ENCODE peak calls at places on chromosomes 6 and 20, in seven cellular contexts. One of them, this sample, is unnamed. For H3K4me1, the result is how much of the 10 kb centered on the place peaks cover.

GRCh38 chr20:32368930-32369329 is 10.8 kb downstream of the ASXL1 start:
- DNase-seq in hepatocyte: no peak
- DNase-seq in lung: no peak
- DNase-seq in fibroblast of lung: peak
- DNase-seq in neural progenitor cell: peak
- DNase-seq in ovary: no peak
- DNase-seq in heart right ventricle: no peak
- DNase-seq in this sample: no peak

GRCh38 chr20:45886590-45887345 is 654 bp downstream of the SPATA25 start:
- DNase-seq in hepatocyte: no peak
- DNase-seq in lung: no peak
- DNase-seq in fibroblast of lung: no peak
- DNase-seq in neural progenitor cell: no peak
- DNase-seq in ovary: no peak
- DNase-seq in heart right ventricle: no peak
- DNase-seq in this sample: no peak

GRCh38 chr6:152509916-152510315 is 127.2 kb downstream of the SYNE1 start:
- DNase-seq in hepatocyte: no peak
- DNase-seq in lung: no peak
- DNase-seq in fibroblast of lung: no peak
- DNase-seq in neural progenitor cell: no peak
- DNase-seq in ovary: no peak
- DNase-seq in heart right ventricle: no peak
- DNase-seq in this sample: no peak

GRCh38 chr20:63448050-63448449 is 24.4 kb downstream of the KCNQ2 start:
- DNase-seq in hepatocyte: peak
- DNase-seq in lung: no peak
- DNase-seq in fibroblast of lung: no peak
- DNase-seq in neural progenitor cell: no peak
- DNase-seq in ovary: no peak
- DNase-seq in heart right ventricle: no peak
- DNase-seq in this sample: no peak

GRCh38 chr6:129903082-129903481 is 42.0 kb upstream of the TMEM244 start:
- DNase-seq in hepatocyte: no peak
- DNase-seq in lung: no peak
- DNase-seq in fibroblast of lung: peak
- DNase-seq in neural progenitor cell: no peak
- DNase-seq in ovary: no peak
- DNase-seq in heart right ventricle: no peak
- DNase-seq in this sample: no peak

GRCh38 chr6:163725008-163725941 is 310.8 kb downstream of the QKI start:
- DNase-seq in hepatocyte: no peak
- DNase-seq in lung: no peak
- DNase-seq in fibroblast of lung: no peak
- DNase-seq in neural progenitor cell: no peak
- DNase-seq in ovary: no peak
- DNase-seq in heart right ventricle: no peak
- DNase-seq in this sample: no peak

GRCh38 chr6:141326426-141326825 is 806.3 kb upstream of the GJE1 start:
- DNase-seq in hepatocyte: peak
- DNase-seq in lung: no peak
- DNase-seq in fibroblast of lung: peak
- DNase-seq in neural progenitor cell: no peak
- DNase-seq in ovary: peak
- DNase-seq in heart right ventricle: no peak
- DNase-seq in this sample: no peak

GRCh38 chr6:132797975-132798819 is at the start of gene SLC18B1:
- DNase-seq in hepatocyte: peak
- DNase-seq in lung: peak
- DNase-seq in fibroblast of lung: peak
- DNase-seq in neural progenitor cell: peak
- DNase-seq in ovary: peak
- DNase-seq in heart right ventricle: peak
- DNase-seq in this sample: no peak

GRCh38 chr20:59939052-59939878 is 840 bp downstream of the PPP1R3D start:
- DNase-seq in hepatocyte: peak
- DNase-seq in lung: no peak
- DNase-seq in fibroblast of lung: peak
- DNase-seq in neural progenitor cell: peak
- DNase-seq in ovary: no peak
- DNase-seq in heart right ventricle: peak
- DNase-seq in this sample: no peak

GRCh38 chr20:2606507-2607006 is 45.9 kb upstream of the NOP56 start:
- DNase-seq in hepatocyte: no peak
- DNase-seq in lung: no peak
- DNase-seq in fibroblast of lung: no peak
- DNase-seq in neural progenitor cell: no peak
- DNase-seq in ovary: no peak
- DNase-seq in heart right ventricle: no peak
- DNase-seq in this sample: no peak

GRCh38 chr20:58546312-58546711 is 31.1 kb upstream of the APCDD1L start:
- DNase-seq in hepatocyte: no peak
- DNase-seq in lung: no peak
- DNase-seq in fibroblast of lung: peak
- DNase-seq in neural progenitor cell: no peak
- DNase-seq in ovary: no peak
- DNase-seq in heart right ventricle: no peak
- DNase-seq in this sample: peak

GRCh38 chr20:13202553-13202952 is 18.5 kb upstream of the ISM1 start:
- DNase-seq in hepatocyte: no peak
- DNase-seq in lung: no peak
- DNase-seq in fibroblast of lung: no peak
- DNase-seq in neural progenitor cell: no peak
- DNase-seq in ovary: no peak
- DNase-seq in heart right ventricle: no peak
- DNase-seq in this sample: no peak

GRCh38 chr20:34708621-34709043 is 4.5 kb downstream of the TP53INP2 start:
- DNase-seq in hepatocyte: peak
- DNase-seq in lung: peak
- DNase-seq in fibroblast of lung: peak
- DNase-seq in neural progenitor cell: peak
- DNase-seq in ovary: peak
- DNase-seq in heart right ventricle: peak
- DNase-seq in this sample: no peak

GRCh38 chr6:137259349-137259748 is 40.2 kb upstream of the IFNGR1 start:
- DNase-seq in hepatocyte: no peak
- DNase-seq in lung: no peak
- DNase-seq in fibroblast of lung: peak
- DNase-seq in neural progenitor cell: no peak
- DNase-seq in ovary: no peak
- DNase-seq in heart right ventricle: no peak
- DNase-seq in this sample: no peak

GRCh38 chr20:15763344-15763743 is 809.9 kb downstream of the KIF16B start:
- DNase-seq in hepatocyte: no peak
- DNase-seq in lung: no peak
- DNase-seq in fibroblast of lung: peak
- DNase-seq in neural progenitor cell: no peak
- DNase-seq in ovary: no peak
- DNase-seq in heart right ventricle: no peak
- DNase-seq in this sample: no peak

GRCh38 chr6:11212625-11213024 is 19.8 kb downstream of the NEDD9 start:
- DNase-seq in hepatocyte: no peak
- DNase-seq in lung: peak
- DNase-seq in fibroblast of lung: peak
- DNase-seq in neural progenitor cell: no peak
- DNase-seq in ovary: peak
- DNase-seq in heart right ventricle: no peak
- DNase-seq in this sample: no peak

GRCh38 chr20:4919047-4919704 is 82.1 kb downstream of the SLC23A2 start:
- DNase-seq in hepatocyte: no peak
- DNase-seq in lung: no peak
- DNase-seq in fibroblast of lung: no peak
- DNase-seq in neural progenitor cell: no peak
- DNase-seq in ovary: no peak
- DNase-seq in heart right ventricle: no peak
- DNase-seq in this sample: no peak

GRCh38 chr20:32564921-32565734 is 20.0 kb downstream of the NOL4L start:
- DNase-seq in hepatocyte: no peak
- DNase-seq in lung: peak
- DNase-seq in fibroblast of lung: no peak
- DNase-seq in neural progenitor cell: no peak
- DNase-seq in ovary: no peak
- DNase-seq in heart right ventricle: peak
- DNase-seq in this sample: no peak

GRCh38 chr6:35419431-35419830 is 32.7 kb upstream of the FANCE start:
- DNase-seq in hepatocyte: peak
- DNase-seq in lung: no peak
- DNase-seq in fibroblast of lung: peak
- DNase-seq in neural progenitor cell: peak
- DNase-seq in ovary: no peak
- DNase-seq in heart right ventricle: no peak
- DNase-seq in this sample: no peak

GRCh38 chr6:79544939-79545450 is 7.8 kb upstream of the LCA5 start:
- DNase-seq in hepatocyte: peak
- DNase-seq in lung: peak
- DNase-seq in fibroblast of lung: peak
- DNase-seq in neural progenitor cell: peak
- DNase-seq in ovary: peak
- DNase-seq in heart right ventricle: peak
- DNase-seq in this sample: peak

DNA sequence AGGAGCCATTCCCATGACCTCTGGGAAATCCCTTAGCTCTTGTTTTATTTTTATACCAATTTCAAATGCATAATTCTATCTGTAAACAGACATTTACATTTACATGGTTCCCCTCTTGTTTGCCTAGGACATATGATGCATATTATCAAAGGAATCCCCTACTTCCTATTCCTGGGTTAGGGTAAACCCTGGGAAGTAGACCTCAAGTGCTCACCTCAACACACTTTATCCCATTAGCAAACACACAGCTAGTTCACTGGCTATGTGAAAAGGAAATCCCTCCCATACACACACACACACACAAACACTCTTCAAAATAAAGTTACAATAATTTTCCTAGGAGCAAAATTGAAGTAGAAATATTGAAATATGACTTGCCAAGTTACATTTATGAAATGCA is 27.0 kb downstream of the PDE10A start:
- DNase-seq in hepatocyte: no peak
- DNase-seq in lung: no peak
- DNase-seq in fibroblast of lung: no peak
- DNase-seq in neural progenitor cell: no peak
- DNase-seq in ovary: no peak
- DNase-seq in heart right ventricle: no peak
- DNase-seq in this sample: no peak
- H3K4me1 ChIP-seq in hepatocyte: under half
- H3K4me1 ChIP-seq in lung: under half
- H3K4me1 ChIP-seq in fibroblast of lung: under half
- H3K4me1 ChIP-seq in neural progenitor cell: under half
- H3K4me1 ChIP-seq in ovary: under half
- H3K4me1 ChIP-seq in heart right ventricle: under half
- H3K4me1 ChIP-seq in this sample: under half

GRCh38 chr20:17895641-17896246 is 72.8 kb downstream of the SNX5 start:
- DNase-seq in hepatocyte: no peak
- DNase-seq in lung: peak
- DNase-seq in fibroblast of lung: peak
- DNase-seq in neural progenitor cell: no peak
- DNase-seq in ovary: peak
- DNase-seq in heart right ventricle: peak
- DNase-seq in this sample: no peak

GRCh38 chr20:17896771-17897369 is 71.7 kb downstream of the SNX5 start:
- DNase-seq in hepatocyte: no peak
- DNase-seq in lung: no peak
- DNase-seq in fibroblast of lung: no peak
- DNase-seq in neural progenitor cell: no peak
- DNase-seq in ovary: no peak
- DNase-seq in heart right ventricle: no peak
- DNase-seq in this sample: no peak

GRCh38 chr20:17897566-17898307 is 70.9 kb downstream of the SNX5 start:
- DNase-seq in hepatocyte: no peak
- DNase-seq in lung: no peak
- DNase-seq in fibroblast of lung: no peak
- DNase-seq in neural progenitor cell: no peak
- DNase-seq in ovary: no peak
- DNase-seq in heart right ventricle: no peak
- DNase-seq in this sample: no peak

GRCh38 chr20:17896247-17896723 is 72.3 kb downstream of the SNX5 start:
- DNase-seq in hepatocyte: no peak
- DNase-seq in lung: no peak
- DNase-seq in fibroblast of lung: no peak
- DNase-seq in neural progenitor cell: no peak
- DNase-seq in ovary: no peak
- DNase-seq in heart right ventricle: no peak
- DNase-seq in this sample: no peak

GRCh38 chr20:17898548-17898994 is 70.0 kb downstream of the SNX5 start:
- DNase-seq in hepatocyte: peak
- DNase-seq in lung: peak
- DNase-seq in fibroblast of lung: peak
- DNase-seq in neural progenitor cell: peak
- DNase-seq in ovary: peak
- DNase-seq in heart right ventricle: peak
- DNase-seq in this sample: no peak
- TF ChIP-seq CTCF in hepatocyte: peak
- TF ChIP-seq CTCF in lung: peak
- TF ChIP-seq CTCF in fibroblast of lung: peak
- TF ChIP-seq CTCF in neural progenitor cell: peak
- TF ChIP-seq CTCF in ovary: peak
- TF ChIP-seq CTCF in heart right ventricle: peak
- TF ChIP-seq CTCF in this sample: peak

DNA sequence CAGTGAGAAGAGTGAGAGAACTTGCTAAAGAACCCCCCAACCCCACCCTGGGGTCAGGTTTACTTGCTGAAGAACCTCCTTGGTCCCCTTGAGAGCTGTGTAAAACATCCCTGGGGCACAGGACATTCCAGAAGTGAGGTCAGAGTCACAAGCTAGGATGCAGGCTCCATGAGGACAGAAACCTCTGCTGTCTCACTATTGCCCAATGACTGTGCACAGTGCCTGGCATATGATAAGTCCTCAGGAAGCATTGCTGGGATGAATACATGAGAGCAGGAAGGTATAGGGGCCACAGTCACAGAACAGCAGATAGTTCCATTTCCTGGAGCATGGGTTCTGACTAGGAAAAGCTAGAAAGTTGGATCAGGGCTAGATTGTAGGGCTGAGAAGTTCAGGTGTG is 18.4 kb downstream of the NT5E start:
- DNase-seq in hepatocyte: no peak
- DNase-seq in lung: no peak
- DNase-seq in fibroblast of lung: no peak
- DNase-seq in neural progenitor cell: no peak
- DNase-seq in ovary: no peak
- DNase-seq in heart right ventricle: no peak
- DNase-seq in this sample: no peak
- H3K4me3 ChIP-seq in hepatocyte: no peak
- H3K4me3 ChIP-seq in lung: no peak
- H3K4me3 ChIP-seq in fibroblast of lung: no peak
- H3K4me3 ChIP-seq in neural progenitor cell: no peak
- H3K4me3 ChIP-seq in ovary: no peak
- H3K4me3 ChIP-seq in heart right ventricle: no peak
- H3K4me3 ChIP-seq in this sample: no peak

DNA sequence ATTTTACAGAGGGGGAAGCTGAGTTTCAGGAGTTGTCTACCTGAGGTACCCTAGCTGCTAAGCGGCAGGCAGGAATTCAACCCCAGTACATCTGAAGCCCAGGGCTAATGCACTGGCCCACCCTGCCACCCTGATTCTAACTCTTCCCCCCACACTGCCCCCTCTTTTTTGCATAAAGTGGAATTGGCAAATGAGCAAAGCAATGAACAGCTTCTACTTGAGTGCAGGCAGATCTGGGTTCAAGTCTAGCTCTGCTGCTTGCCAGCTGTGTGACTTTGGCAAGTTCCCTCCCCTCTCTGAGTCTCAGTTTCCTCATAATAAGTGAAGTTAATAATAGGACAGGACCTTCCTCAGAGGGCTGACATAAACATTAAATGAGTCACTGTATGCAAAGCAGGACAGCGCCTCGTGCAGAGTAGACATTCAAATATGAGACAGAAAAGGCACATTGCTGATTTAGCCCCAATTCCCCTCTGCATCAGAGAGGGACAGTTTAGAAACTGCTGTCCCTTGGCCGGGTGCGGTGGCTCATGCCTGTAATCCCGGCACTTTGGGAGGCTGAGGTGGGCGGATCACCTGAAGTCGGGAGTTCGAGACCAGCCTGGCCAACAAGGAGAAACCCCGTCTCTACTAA is 4.7 kb downstream of the ADA start:
- DNase-seq in hepatocyte: no peak
- DNase-seq in lung: no peak
- DNase-seq in fibroblast of lung: peak
- DNase-seq in neural progenitor cell: no peak
- DNase-seq in ovary: no peak
- DNase-seq in heart right ventricle: no peak
- DNase-seq in this sample: no peak
- H3K4me1 ChIP-seq in hepatocyte: under half
- H3K4me1 ChIP-seq in lung: under half
- H3K4me1 ChIP-seq in fibroblast of lung: under half
- H3K4me1 ChIP-seq in neural progenitor cell: half or more
- H3K4me1 ChIP-seq in ovary: under half
- H3K4me1 ChIP-seq in heart right ventricle: half or more
- H3K4me1 ChIP-seq in this sample: under half

This sample was measured in vagina.